ENCODE peak calls at places on chromosomes 1 and 21, in four cellular contexts. J, R, M and T are unnamed samples.

GRCh38 chr1:65068202-65069011 is 79.6 kb upstream of the AK4 start:
- DNase-seq in J (peak), R (no peak), M (peak), T (peak)

GRCh38 chr1:20992327-20993056 is 184.2 kb downstream of the EIF4G3 start:
- DNase-seq in J (peak), R (no peak), M (peak), T (no peak)

GRCh38 chr1:227781314-227781930 is 34.1 kb upstream of the PRSS38 start:
- DNase-seq in J (no peak), R (peak), M (no peak), T (no peak)

GRCh38 chr1:161953256-161953920 is 70.3 kb downstream of the OLFML2B start:
- DNase-seq in J (no peak), R (no peak), M (no peak), T (no peak)

GRCh38 chr1:114153621-114154145 is at the start of gene SYT6:
- DNase-seq in J (no peak), R (no peak), M (no peak), T (peak)

GRCh38 chr1:145983959-145984830 is 12.2 kb downstream of the TXNIP start:
- DNase-seq in J (no peak), R (no peak), M (no peak), T (peak)

GRCh38 chr1:47252795-47253194 is 20.8 kb upstream of the TAL1 start:
- DNase-seq in J (no peak), R (no peak), M (no peak), T (no peak)

GRCh38 chr1:78491311-78492071 is 717 bp downstream of the PTGFR start:
- DNase-seq in J (peak), R (peak), M (peak), T (peak)

GRCh38 chr21:34630536-34631143 is 15.7 kb upstream of the RCAN1 start:
- DNase-seq in J (peak), R (no peak), M (peak), T (peak)

GRCh38 chr21:16176570-16176969 is 446.8 kb downstream of the USP25 start:
- DNase-seq in J (no peak), R (no peak), M (no peak), T (no peak)

GRCh38 chr1:10060311-10061100 is 27.7 kb downstream of the UBE4B start:
- DNase-seq in J (no peak), R (no peak), M (no peak), T (no peak)

GRCh38 chr1:230784163-230784562 is 37.0 kb downstream of the CAPN9 start:
- DNase-seq in J (no peak), R (no peak), M (no peak), T (no peak)

GRCh38 chr1:99919221-99919620 is 50.6 kb upstream of the SLC35A3 start:
- DNase-seq in J (peak), R (no peak), M (no peak), T (no peak)

GRCh38 chr1:23915470-23915869 is 2.3 kb upstream of the CNR2 start:
- DNase-seq in J (no peak), R (no peak), M (no peak), T (no peak)

GRCh38 chr1:173532237-173532636 is 55.1 kb downstream of the PRDX6 start:
- DNase-seq in J (peak), R (no peak), M (no peak), T (peak)

GRCh38 chr1:169694304-169694703 is 17.1 kb downstream of the SELL start:
- DNase-seq in J (no peak), R (no peak), M (no peak), T (no peak)

GRCh38 chr1:29315876-29316275 is 79.6 kb downstream of the PTPRU start:
- DNase-seq in J (no peak), R (no peak), M (no peak), T (no peak)

GRCh38 chr1:228207381-228207810 is 448 bp upstream of the OBSCN start:
- DNase-seq in J (no peak), R (no peak), M (no peak), T (no peak)

GRCh38 chr1:93579891-93580290 is 101.7 kb downstream of the BCAR3 start:
- DNase-seq in J (peak), R (no peak), M (peak), T (peak)

GRCh38 chr1:59730759-59731478 is 83.8 kb upstream of the HOOK1 start:
- DNase-seq in J (peak), R (peak), M (peak), T (peak)

GRCh38 chr1:53420331-53420730 is 38.9 kb upstream of the DMRTB1 start:
- DNase-seq in J (no peak), R (no peak), M (no peak), T (no peak)